ENCODE peak calls at places on chromosomes 7 and 10, in eight cellular contexts. L is mammary epithelial cell, U is H9, W is brain microvascular endothelial cell, D is ovary, I is right lobe of liver, S is fibroblast of lung, P is astrocyte of the cerebellum. Y is an unnamed sample.

GRCh38 chr7:109178342-109178741 is 608.7 kb downstream of the DNAJB9 start:
- DNase-seq in I (no peak), U (no peak), L (peak; percentile 1), S (no peak), W (no peak), D (no peak), P (no peak), Y (no peak)

GRCh38 chr7:120996333-120996982 is 7.9 kb downstream of the CPED1 start:
- DNase-seq in S (peak; percentile 87), W (peak; percentile 94), U (no peak), L (peak; percentile 79), I (peak; percentile 74), P (peak; percentile 85), D (peak; percentile 78), Y (peak; percentile 94)

GRCh38 chr7:103539875-103540274 is 93.9 kb upstream of the SLC26A5 start:
- DNase-seq in W (no peak), U (no peak), D (no peak), L (no peak), P (no peak), I (no peak), S (no peak), Y (no peak)

GRCh38 chr10:121510201-121510771 is 88.0 kb downstream of the FGFR2 start:
- DNase-seq in L (no peak), I (no peak), S (peak; percentile 56), W (no peak), D (no peak), U (no peak), P (no peak), Y (no peak)

GRCh38 chr10:102809753-102810152 is 27.5 kb downstream of the CYP17A1 start:
- DNase-seq in W (no peak), I (no peak), S (no peak), U (no peak), L (no peak), D (no peak), P (no peak), Y (no peak)

GRCh38 chr7:70700055-70700934 is 431.6 kb upstream of the GALNT17 start:
- DNase-seq in S (no peak), L (no peak), U (peak; percentile 65), W (no peak), P (no peak), I (no peak), D (no peak), Y (no peak)

GRCh38 chr10:23786594-23786993 is 347.7 kb downstream of the OTUD1 start:
- DNase-seq in W (no peak), U (no peak), S (no peak), D (no peak), L (no peak), P (no peak), I (no peak), Y (no peak)

GRCh38 chr7:28660132-28660531 is 247.8 kb downstream of the CREB5 start:
- DNase-seq in U (no peak), S (no peak), L (no peak), I (no peak), W (no peak), P (no peak), D (no peak), Y (no peak)

GRCh38 chr10:35770817-35771355 is 128.8 kb upstream of the FZD8 start:
- DNase-seq in P (no peak), D (no peak), W (no peak), U (no peak), I (no peak), S (no peak), L (no peak), Y (no peak)

GRCh38 chr10:47121336-47121735 is 178.7 kb upstream of the GDF10 start:
- DNase-seq in U (no peak), P (no peak), S (no peak), W (no peak), L (no peak), I (no peak), D (no peak), Y (no peak)

GRCh38 chr10:52652431-52653220 is 120.0 kb downstream of the MBL2 start:
- DNase-seq in U (no peak), D (no peak), W (no peak), S (peak; percentile 52), P (no peak), L (no peak), I (no peak), Y (peak; percentile 19)

GRCh38 chr7:3371601-3372000 is 70.5 kb downstream of the SDK1 start:
- DNase-seq in P (peak; percentile 31), D (no peak), W (no peak), S (peak; percentile 46), L (no peak), I (no peak), U (no peak), Y (no peak)

GRCh38 chr7:894164-894867 is 18.0 kb downstream of the GET4 start:
- DNase-seq in S (no peak), U (no peak), L (no peak), W (no peak), D (no peak), P (no peak), I (no peak), Y (no peak)

GRCh38 chr7:54813398-54813797 is 54.4 kb upstream of the SEC61G start:
- DNase-seq in D (no peak), U (no peak), S (peak; percentile 54), P (peak; percentile 33), L (peak; percentile 32), W (no peak), I (no peak), Y (no peak)

GRCh38 chr7:81990395-81990794 is 220.5 kb upstream of the HGF start:
- DNase-seq in U (no peak), L (peak; percentile 39), D (no peak), P (no peak), S (peak; percentile 33), W (peak; percentile 6), I (no peak), Y (peak; percentile 19)

GRCh38 chr7:33339074-33339805 is 209.9 kb downstream of the BBS9 start:
- DNase-seq in P (no peak), S (no peak), D (no peak), L (no peak), U (no peak), W (no peak), I (no peak), Y (no peak)

GRCh38 chr10:7526017-7526400 is 115.2 kb upstream of the SFMBT2 start:
- DNase-seq in S (no peak), I (no peak), L (no peak), W (no peak), D (no peak), U (peak; percentile 56), P (no peak), Y (no peak)

GRCh38 chr7:128946936-128947830 is 9.5 kb downstream of the IRF5 start:
- DNase-seq in U (peak; percentile 76), D (no peak), W (no peak), P (no peak), S (no peak), L (no peak), I (no peak), Y (no peak)

GRCh38 chr10:125001313-125002043 is 59.6 kb downstream of the ZRANB1 start:
- DNase-seq in D (peak; percentile 37), W (no peak), U (no peak), S (no peak), P (no peak), I (peak; percentile 41), L (peak; percentile 48), Y (no peak)

GRCh38 chr10:5760462-5760861 is 52.8 kb downstream of the GDI2 start:
- DNase-seq in S (no peak), P (no peak), W (no peak), D (no peak), U (no peak), I (no peak), L (no peak), Y (peak; percentile 16)

GRCh38 chr7:65800890-65801341 is 72.0 kb upstream of the VKORC1L1 start:
- DNase-seq in W (no peak), D (no peak), P (no peak), I (no peak), U (no peak), L (no peak), S (no peak), Y (no peak)

GRCh38 chr10:132227851-132228390 is 41.2 kb downstream of the DPYSL4 start:
- DNase-seq in S (no peak), I (no peak), L (no peak), U (no peak), W (no peak), P (no peak), D (no peak), Y (no peak)
- TF ChIP-seq CTCF in S (no peak), I (no peak), L (no peak), U (no peak), W (no peak), P (no peak), D (no peak), Y (no peak)

GRCh38 chr10:113126506-113127192 is 176.6 kb downstream of the TCF7L2 start:
- DNase-seq in L (peak; percentile 63), W (peak; percentile 43), I (peak; percentile 76), D (peak; percentile 59), P (peak; percentile 39), U (peak; percentile 70), S (peak; percentile 75), Y (peak; percentile 73)
- TF ChIP-seq CTCF in L (peak; percentile 60), W (peak; percentile 44), I (peak; percentile 68), D (peak; percentile 64), P (peak; percentile 40), U (peak; percentile 70), S (peak; percentile 27), Y (peak; percentile 38)

DNA sequence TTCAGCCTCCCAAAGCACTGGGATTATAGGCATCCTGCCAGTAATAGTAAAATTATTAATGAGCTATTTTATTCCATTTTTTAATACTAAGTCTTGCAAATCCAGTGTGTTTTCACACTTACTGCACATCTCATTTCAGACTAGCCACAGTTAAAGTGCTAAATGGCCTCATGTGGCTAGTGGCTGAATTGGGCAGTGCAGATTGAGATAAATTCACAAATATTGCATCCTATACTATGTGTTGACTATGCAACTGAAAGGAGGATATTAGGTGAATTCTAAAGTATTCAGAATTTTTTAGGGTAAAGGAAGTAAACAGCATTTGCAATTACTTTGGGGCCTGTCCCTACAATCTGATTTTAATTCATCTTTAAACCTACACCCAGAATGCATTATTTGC is 10.2 kb downstream of the APBB1IP start:
- DNase-seq in D (no peak), P (no peak), I (no peak), U (no peak), L (no peak), W (no peak), S (no peak), Y (no peak)
- TF ChIP-seq CTCF in D (no peak), P (no peak), I (no peak), U (no peak), L (no peak), W (no peak), S (no peak), Y (no peak)

GRCh38 chr7:158228131-158228530 is 359.5 kb downstream of the PTPRN2 start:
- DNase-seq in D (no peak), U (no peak), P (no peak), W (no peak), I (no peak), S (no peak), L (no peak), Y (no peak)
- TF ChIP-seq CTCF in D (no peak), U (peak; percentile 59), P (no peak), W (no peak), I (no peak), S (no peak), L (no peak), Y (no peak)